ENCODE peak calls at places on chromosome 1, in eight cellular contexts. N is upper lobe of right lung, G is lower leg skin, D is psoas muscle, O is IMR-90, R is fibroblast of mammary gland, P is fibroblast of villous mesenchyme, X is stomach. Y is an unnamed sample.

GRCh38 chr1:58136502-58136901 is 410.0 kb downstream of the OMA1 start:
- DNase-seq in N (no peak), R (no peak), P (no peak), O (no peak), G (no peak), D (no peak), X (no peak), Y (no peak)

GRCh38 chr1:47578026-47578861 is 140.4 kb downstream of the FOXD2 start:
- DNase-seq in N (no peak), R (no peak), D (no peak), P (peak; percentile 15), G (no peak), O (no peak), X (no peak), Y (no peak)

GRCh38 chr1:214116258-214116657 is 128.5 kb downstream of the PROX1 start:
- DNase-seq in O (no peak), R (peak; percentile 10), X (no peak), P (no peak), D (no peak), G (no peak), N (no peak), Y (no peak)

GRCh38 chr1:205275133-205275532 is 46.4 kb downstream of the NUAK2 start:
- DNase-seq in D (no peak), X (peak; percentile 88), G (no peak), R (no peak), N (peak; percentile 81), O (no peak), P (no peak), Y (no peak)

GRCh38 chr1:179709841-179710329 is 33.2 kb upstream of the FAM163A start:
- DNase-seq in P (peak; percentile 72), X (no peak), D (peak; percentile 51), R (peak; percentile 77), N (no peak), G (no peak), O (peak; percentile 72), Y (peak; percentile 20)

GRCh38 chr1:15733218-15733725 is 2.8 kb upstream of the SLC25A34 start:
- DNase-seq in P (no peak), D (no peak), X (no peak), G (no peak), R (no peak), O (no peak), N (no peak), Y (no peak)

GRCh38 chr1:209742409-209743144 is 13.3 kb upstream of the TRAF3IP3 start:
- DNase-seq in G (no peak), P (peak; percentile 49), N (no peak), D (no peak), R (peak; percentile 88), O (peak; percentile 74), X (no peak), Y (no peak)

GRCh38 chr1:185157599-185158469 is 867 bp downstream of the SWT1 start:
- DNase-seq in G (no peak), P (peak; percentile 86), D (no peak), X (no peak), N (no peak), O (peak; percentile 4), R (peak; percentile 30), Y (no peak)

GRCh38 chr1:104646233-104646632 is 896.5 kb downstream of the AMY1C start:
- DNase-seq in G (no peak), D (no peak), P (no peak), O (no peak), X (no peak), N (no peak), R (no peak), Y (no peak)

GRCh38 chr1:115337633-115338456 is at the start of gene NGF:
- DNase-seq in O (peak; percentile 78), P (no peak), G (no peak), R (peak; percentile 73), D (peak; percentile 62), X (no peak), N (peak; percentile 68), Y (no peak)

GRCh38 chr1:58982259-58982998 is 198.6 kb upstream of the JUN start:
- DNase-seq in N (no peak), P (peak; percentile 83), G (no peak), D (peak; percentile 80), X (peak; percentile 79), R (peak; percentile 62), O (no peak), Y (no peak)

GRCh38 chr1:109821221-109821669 is 57.5 kb upstream of the EPS8L3 start:
- DNase-seq in D (peak; percentile 88), P (peak; percentile 88), R (peak; percentile 99), O (peak; percentile 94), G (peak; percentile 78), N (peak; percentile 87), X (no peak), Y (peak; percentile 79)
- H3K4me3 ChIP-seq in D (no peak overlapping the region), P (no peak overlapping the region), R (no peak overlapping the region), O (no peak overlapping the region), G (no peak overlapping the region), N (no peak overlapping the region), X (no peak overlapping the region), Y (no peak overlapping the region)

DNA sequence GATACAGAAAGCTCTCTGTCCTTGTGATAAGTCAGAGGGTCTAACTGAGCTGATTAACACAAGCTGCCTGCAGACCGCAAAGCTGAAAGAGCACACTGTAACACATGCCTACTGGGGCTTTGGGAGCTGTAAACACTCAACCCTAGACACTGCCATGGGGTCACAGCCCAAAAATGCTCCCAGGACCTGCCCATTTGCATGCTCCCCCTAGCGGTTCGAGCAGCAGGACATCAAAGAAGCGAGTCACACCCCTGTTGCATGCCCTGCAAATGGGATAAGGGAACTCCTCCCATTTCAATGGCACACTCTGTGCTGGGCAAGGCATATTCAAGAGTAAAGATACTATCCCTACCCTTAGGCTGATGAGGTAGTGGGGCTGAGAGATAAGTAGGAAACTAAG is 22.8 kb downstream of the LCE3E start:
- DNase-seq in N (no peak), O (no peak), D (no peak), X (no peak), R (no peak), G (no peak), P (no peak), Y (no peak)
- TF ChIP-seq CTCF in N (no peak), O (peak; percentile 7), D (no peak), X (no peak), R (no peak), G (no peak), P (no peak), Y (peak; percentile 27)

GRCh38 chr1:228151526-228151925 is 1.8 kb downstream of the GJC2 start:
- DNase-seq in X (no peak), R (no peak), O (no peak), N (no peak), D (peak; percentile 44), G (no peak), P (no peak), Y (no peak)
- H3K4me3 ChIP-seq in X (no peak overlapping the region), R (no peak overlapping the region), O (no peak overlapping the region), N (no peak overlapping the region), D (no peak overlapping the region), G (no peak overlapping the region), P (no peak overlapping the region), Y (no peak overlapping the region)

GRCh38 chr1:50666849-50667248 is 243.6 kb upstream of the DMRTA2 start:
- DNase-seq in P (no peak), X (no peak), R (no peak), G (no peak), O (no peak), N (no peak), D (no peak), Y (no peak)
- TF ChIP-seq CTCF in P (no peak), X (no peak), R (no peak), G (no peak), O (no peak), N (no peak), D (no peak), Y (no peak)

GRCh38 chr1:18693256-18694098 is 62.8 kb downstream of the PAX7 start:
- DNase-seq in R (no peak), G (no peak), N (no peak), X (no peak), D (no peak), P (no peak), O (no peak), Y (no peak)
- H3K4me3 ChIP-seq in R (no peak overlapping the region), G (no peak overlapping the region), N (no peak overlapping the region), X (no peak overlapping the region), D (no peak overlapping the region), P (no peak overlapping the region), O (no peak overlapping the region), Y (no peak overlapping the region)

GRCh38 chr1:54406339-54407181 is at the start of gene SSBP3:
- DNase-seq in P (peak; percentile 91), G (peak; percentile 87), D (peak; percentile 96), O (peak; percentile 88), X (peak; percentile 95), N (peak; percentile 96), R (peak; percentile 86), Y (peak; percentile 55)
- TF ChIP-seq CTCF in P (no peak), G (no peak), D (no peak), O (no peak), X (no peak), N (no peak), R (no peak), Y (no peak)

GRCh38 chr1:9164919-9165318 is 36.0 kb upstream of the GPR157 start:
- DNase-seq in N (no peak), R (no peak), D (no peak), X (no peak), P (no peak), O (no peak), G (no peak), Y (no peak)
- H3K4me3 ChIP-seq in N (no peak overlapping the region), R (no peak overlapping the region), D (no peak overlapping the region), X (no peak overlapping the region), P (no peak overlapping the region), O (no peak overlapping the region), G (no peak overlapping the region), Y (no peak overlapping the region)

Y was measured in retinal pigment epithelial cell.